ENCODE peak calls at places on chromosome 16, in five cellular contexts. P is bronchial epithelial cell, A is fibroblast of lung, H is heart right ventricle, L is dermis blood vessel endothelial cell. Y is an unnamed sample.

GRCh38 chr16:22948058-22948602 is 134.2 kb downstream of the HS3ST2 start:
- DNase-seq in L (no peak), P (no peak), H (peak), A (no peak), Y (no peak)

GRCh38 chr16:84631882-84632281 is 14.0 kb upstream of the COTL1 start:
- DNase-seq in P (no peak), A (no peak), L (no peak), H (no peak), Y (no peak)

GRCh38 chr16:67396159-67396774 is 3.0 kb upstream of the TPPP3 start:
- DNase-seq in H (peak), P (peak), A (peak), L (peak), Y (no peak)

GRCh38 chr16:4370570-4371480 is 823 bp upstream of the VASN start:
- DNase-seq in L (no peak), P (no peak), H (peak), A (peak), Y (peak)

GRCh38 chr16:67317853-67318252 is 8.7 kb downstream of the KCTD19 start:
- DNase-seq in H (no peak), A (no peak), L (no peak), P (no peak), Y (no peak)

GRCh38 chr16:24009955-24010354 is 174.2 kb downstream of the PRKCB start:
- DNase-seq in H (no peak), P (no peak), A (no peak), L (no peak), Y (no peak)

GRCh38 chr16:76277099-76278030 is at the start of gene CNTNAP4:
- DNase-seq in P (no peak), L (no peak), A (peak), H (peak), Y (no peak)

GRCh38 chr16:3951861-3952332 is 71.4 kb upstream of the CREBBP start:
- DNase-seq in L (no peak), P (peak), A (peak), H (no peak), Y (peak)

GRCh38 chr16:54475019-54475418 is 188.4 kb upstream of the IRX3 start:
- DNase-seq in P (no peak), L (no peak), A (no peak), H (no peak), Y (no peak)

GRCh38 chr16:720990-721764 is at the start of gene ANTKMT:
- DNase-seq in P (peak), H (peak), A (peak), L (peak), Y (no peak)

GRCh38 chr16:80527297-80527696 is 13.5 kb upstream of the DYNLRB2 start:
- DNase-seq in L (peak), P (peak), A (peak), H (no peak), Y (no peak)

GRCh38 chr16:19859166-19859565 is 25.5 kb downstream of the GPRC5B start:
- DNase-seq in H (no peak), P (no peak), L (no peak), A (no peak), Y (no peak)

GRCh38 chr16:4142268-4142667 is 26.0 kb upstream of the ADCY9 start:
- DNase-seq in A (no peak), P (no peak), L (no peak), H (no peak), Y (no peak)

GRCh38 chr16:82660078-82660645 is 33.4 kb downstream of the CDH13 start:
- DNase-seq in L (no peak), H (no peak), A (peak), P (peak), Y (no peak)

GRCh38 chr16:11560701-11561439 is 25.8 kb downstream of the LITAF start:
- DNase-seq in P (peak), L (peak), A (peak), H (no peak), Y (no peak)

GRCh38 chr16:10693889-10694288 is 841 bp downstream of the TEKT5 start:
- DNase-seq in H (no peak), A (no peak), L (no peak), P (no peak), Y (no peak)

GRCh38 chr16:30088237-30088831 is 3.4 kb downstream of the TBX6 start:
- DNase-seq in P (no peak), A (no peak), H (no peak), L (no peak), Y (no peak)

GRCh38 chr16:66291833-66292232 is 74.7 kb upstream of the CDH5 start:
- DNase-seq in L (no peak), A (no peak), P (peak), H (no peak), Y (no peak)

GRCh38 chr16:2429771-2430663 is 770 bp downstream of the CCNF start:
- DNase-seq in A (peak), H (no peak), P (peak), L (peak), Y (no peak)

GRCh38 chr16:81214745-81215166 is 23.7 kb upstream of the BCO1 start:
- DNase-seq in P (peak), H (no peak), A (peak), L (peak), Y (no peak)

GRCh38 chr16:592518-593306 is 2.8 kb downstream of the RAB40C start:
- DNase-seq in L (no peak), H (no peak), P (peak), A (peak), Y (no peak)

GRCh38 chr16:57985204-57986121 is 14.5 kb upstream of the CNGB1 start:
- DNase-seq in H (no peak), L (peak), A (no peak), P (peak), Y (no peak)

GRCh38 chr16:7284780-7285179 is 47.9 kb upstream of the RBFOX1 start:
- DNase-seq in L (no peak), H (no peak), A (no peak), P (no peak), Y (no peak)

GRCh38 chr16:73037331-73037745 is 10.6 kb downstream of the ZFHX3 start:
- DNase-seq in L (peak), P (no peak), A (no peak), H (no peak), Y (no peak)

GRCh38 chr16:66857437-66857836 is 13.2 kb downstream of the CA7 start:
- DNase-seq in H (no peak), P (no peak), L (no peak), A (no peak), Y (no peak)

GRCh38 chr16:22030087-22030812 is 22.3 kb downstream of the MOSMO start:
- DNase-seq in H (no peak), L (no peak), A (no peak), P (no peak), Y (no peak)

GRCh38 chr16:85395913-85396878 is 216.9 kb upstream of the GSE1 start:
- DNase-seq in P (peak), H (peak), L (peak), A (peak), Y (no peak)

GRCh38 chr16:75204410-75204758 is 2.6 kb downstream of the CTRB2 start:
- DNase-seq in L (no peak), A (no peak), H (no peak), P (no peak), Y (no peak)

GRCh38 chr16:1333149-1333812 is at the start of gene BAIAP3:
- DNase-seq in H (peak), A (no peak), P (no peak), L (peak), Y (no peak)

Y was measured in AG09319.